ENCODE peak calls at places on chromosomes 3 and 15, in eight cellular contexts. One of them, this sample, is unnamed.

GRCh38 chr3:184645304-184645703 is 66.6 kb downstream of the MAGEF1 start:
- DNase-seq in epithelial cell of esophagus: peak
- DNase-seq in NCI-H1694: no peak
- DNase-seq in coronary artery: no peak
- DNase-seq in NCI-H2171 treated with DMSO at 0.1 percent for 48 hours: no peak
- DNase-seq in AG10803: no peak
- DNase-seq in HS-5: no peak
- DNase-seq in hypothalamus: no peak
- DNase-seq in this sample: no peak

GRCh38 chr15:45378149-45378912 is at the start of gene GATM:
- DNase-seq in NCI-H2171 treated with DMSO at 0.1 percent for 48 hours: peak
- DNase-seq in NCI-H1694: peak
- DNase-seq in coronary artery: peak
- DNase-seq in HS-5: peak
- DNase-seq in AG10803: peak
- DNase-seq in epithelial cell of esophagus: peak
- DNase-seq in hypothalamus: peak
- DNase-seq in this sample: peak

GRCh38 chr3:38102073-38102844 is 34.7 kb downstream of the ACAA1 start:
- DNase-seq in NCI-H2171 treated with DMSO at 0.1 percent for 48 hours: no peak
- DNase-seq in epithelial cell of esophagus: peak
- DNase-seq in HS-5: no peak
- DNase-seq in hypothalamus: no peak
- DNase-seq in coronary artery: peak
- DNase-seq in NCI-H1694: no peak
- DNase-seq in AG10803: no peak
- DNase-seq in this sample: no peak

GRCh38 chr3:44348993-44349392 is 10.4 kb downstream of the TCAIM start:
- DNase-seq in coronary artery: no peak
- DNase-seq in AG10803: no peak
- DNase-seq in NCI-H1694: no peak
- DNase-seq in HS-5: no peak
- DNase-seq in NCI-H2171 treated with DMSO at 0.1 percent for 48 hours: no peak
- DNase-seq in epithelial cell of esophagus: no peak
- DNase-seq in hypothalamus: no peak
- DNase-seq in this sample: no peak

GRCh38 chr3:194536883-194537637 is 50.3 kb upstream of the ATP13A3 start:
- DNase-seq in HS-5: no peak
- DNase-seq in NCI-H1694: peak
- DNase-seq in coronary artery: no peak
- DNase-seq in epithelial cell of esophagus: peak
- DNase-seq in AG10803: no peak
- DNase-seq in hypothalamus: no peak
- DNase-seq in NCI-H2171 treated with DMSO at 0.1 percent for 48 hours: peak
- DNase-seq in this sample: no peak

GRCh38 chr3:78610462-78611125 is 1157.2 kb downstream of the ROBO1 start:
- DNase-seq in hypothalamus: no peak
- DNase-seq in coronary artery: no peak
- DNase-seq in epithelial cell of esophagus: no peak
- DNase-seq in NCI-H2171 treated with DMSO at 0.1 percent for 48 hours: no peak
- DNase-seq in AG10803: no peak
- DNase-seq in NCI-H1694: no peak
- DNase-seq in HS-5: no peak
- DNase-seq in this sample: no peak

GRCh38 chr15:56038015-56038414 is 44.6 kb upstream of the NEDD4 start:
- DNase-seq in NCI-H1694: no peak
- DNase-seq in epithelial cell of esophagus: peak
- DNase-seq in NCI-H2171 treated with DMSO at 0.1 percent for 48 hours: no peak
- DNase-seq in AG10803: peak
- DNase-seq in coronary artery: no peak
- DNase-seq in HS-5: peak
- DNase-seq in hypothalamus: no peak
- DNase-seq in this sample: no peak

GRCh38 chr3:129942296-129942695 is 32.2 kb upstream of the TRH start:
- DNase-seq in AG10803: peak
- DNase-seq in coronary artery: no peak
- DNase-seq in epithelial cell of esophagus: peak
- DNase-seq in hypothalamus: peak
- DNase-seq in NCI-H1694: peak
- DNase-seq in HS-5: no peak
- DNase-seq in NCI-H2171 treated with DMSO at 0.1 percent for 48 hours: peak
- DNase-seq in this sample: peak

GRCh38 chr3:27880969-27881892 is 159.1 kb upstream of the EOMES start:
- DNase-seq in HS-5: no peak
- DNase-seq in hypothalamus: no peak
- DNase-seq in AG10803: no peak
- DNase-seq in NCI-H2171 treated with DMSO at 0.1 percent for 48 hours: no peak
- DNase-seq in coronary artery: no peak
- DNase-seq in NCI-H1694: no peak
- DNase-seq in epithelial cell of esophagus: no peak
- DNase-seq in this sample: no peak

GRCh38 chr3:142958707-142959106 is 4.8 kb downstream of the PAQR9 start:
- DNase-seq in hypothalamus: peak
- DNase-seq in HS-5: peak
- DNase-seq in epithelial cell of esophagus: peak
- DNase-seq in AG10803: peak
- DNase-seq in coronary artery: no peak
- DNase-seq in NCI-H1694: no peak
- DNase-seq in NCI-H2171 treated with DMSO at 0.1 percent for 48 hours: no peak
- DNase-seq in this sample: no peak

GRCh38 chr3:56630966-56631365 is 52.1 kb downstream of the TASOR start:
- DNase-seq in hypothalamus: no peak
- DNase-seq in NCI-H2171 treated with DMSO at 0.1 percent for 48 hours: no peak
- DNase-seq in HS-5: no peak
- DNase-seq in NCI-H1694: no peak
- DNase-seq in epithelial cell of esophagus: peak
- DNase-seq in AG10803: peak
- DNase-seq in coronary artery: no peak
- DNase-seq in this sample: no peak

GRCh38 chr3:197942956-197943556 is 6.9 kb upstream of the RPL35A start:
- DNase-seq in epithelial cell of esophagus: peak
- DNase-seq in AG10803: peak
- DNase-seq in HS-5: no peak
- DNase-seq in hypothalamus: no peak
- DNase-seq in coronary artery: no peak
- DNase-seq in NCI-H2171 treated with DMSO at 0.1 percent for 48 hours: peak
- DNase-seq in NCI-H1694: peak
- DNase-seq in this sample: no peak

This sample was measured in amniotic stem cell.